ENCODE peak calls at places on chromosomes 6 and 20, in ten cellular contexts. Q, K, U, J, L, N, E, V, I and F are unnamed samples.

GRCh38 chr6:25601797-25602679 is 50.0 kb upstream of the SCGN start:
- DNase-seq in Q (no peak), K (peak), U (peak), J (peak), L (no peak), N (no peak), E (no peak), V (no peak), I (peak), F (peak)

GRCh38 chr6:45650527-45651135 is 272.9 kb upstream of the SUPT3H start:
- DNase-seq in Q (no peak), K (no peak), U (no peak), J (no peak), L (no peak), N (no peak), E (no peak), V (no peak), I (no peak), F (peak)

GRCh38 chr6:46862381-46862780 is 59.4 kb downstream of the ADGRF5 start:
- DNase-seq in Q (no peak), K (no peak), U (no peak), J (no peak), L (no peak), N (no peak), E (no peak), V (no peak), I (no peak), F (no peak)

GRCh38 chr20:48638546-48638945 is 189.3 kb downstream of the PREX1 start:
- DNase-seq in Q (no peak), K (no peak), U (no peak), J (no peak), L (no peak), N (no peak), E (no peak), V (no peak), I (no peak), F (peak)

GRCh38 chr20:32574296-32575226 is 10.6 kb downstream of the NOL4L start:
- DNase-seq in Q (peak), K (peak), U (no peak), J (peak), L (no peak), N (no peak), E (peak), V (no peak), I (peak), F (peak)

GRCh38 chr6:27096834-27097511 is 150.5 kb upstream of the PRSS16 start:
- DNase-seq in Q (peak), K (no peak), U (no peak), J (peak), L (no peak), N (no peak), E (peak), V (no peak), I (no peak), F (peak)

GRCh38 chr20:10800288-10800687 is 126.5 kb upstream of the JAG1 start:
- DNase-seq in Q (no peak), K (no peak), U (no peak), J (no peak), L (no peak), N (no peak), E (no peak), V (no peak), I (peak), F (no peak)

GRCh38 chr6:38503940-38504682 is 135.6 kb downstream of the BTBD9 start:
- DNase-seq in Q (no peak), K (no peak), U (no peak), J (no peak), L (no peak), N (no peak), E (no peak), V (no peak), I (no peak), F (no peak)

GRCh38 chr6:127119361-127120108 is 1.1 kb downstream of the RSPO3 start:
- DNase-seq in Q (no peak), K (no peak), U (no peak), J (no peak), L (no peak), N (peak), E (peak), V (no peak), I (peak), F (no peak)

GRCh38 chr6:121503633-121504032 is 68.2 kb downstream of the GJA1 start:
- DNase-seq in Q (no peak), K (no peak), U (no peak), J (no peak), L (no peak), N (no peak), E (no peak), V (no peak), I (no peak), F (peak)

GRCh38 chr6:126312013-126312665 is 27.8 kb upstream of the CENPW start:
- DNase-seq in Q (no peak), K (no peak), U (no peak), J (no peak), L (no peak), N (no peak), E (no peak), V (no peak), I (peak), F (peak)

GRCh38 chr6:31113861-31114539 is 600 bp upstream of the PSORS1C1 start:
- DNase-seq in Q (no peak), K (no peak), U (no peak), J (peak), L (no peak), N (no peak), E (no peak), V (no peak), I (no peak), F (peak)

GRCh38 chr6:8183266-8183665 is 80.9 kb upstream of the EEF1E1 start:
- DNase-seq in Q (no peak), K (no peak), U (no peak), J (no peak), L (no peak), N (no peak), E (no peak), V (no peak), I (no peak), F (no peak)